ENCODE peak calls at places on chromosomes 7 and 10, in four cellular contexts. U, B, R and A are unnamed samples.

GRCh38 chr10:22135591-22135990 is 82.2 kb downstream of the EBLN1 start:
- DNase-seq in U (no peak), B (no peak), R (no peak), A (no peak)

GRCh38 chr7:130216750-130217149 is 9.1 kb downstream of the SSMEM1 start:
- DNase-seq in U (no peak), B (no peak), R (no peak), A (no peak)

GRCh38 chr10:86357676-86358075 is 8.9 kb downstream of the GRID1 start:
- DNase-seq in U (no peak), B (no peak), R (no peak), A (no peak)

GRCh38 chr10:124087672-124088634 is 5.4 kb downstream of the CHST15 start:
- DNase-seq in U (peak), B (no peak), R (no peak), A (no peak)

GRCh38 chr7:30780909-30781308 is 9.7 kb downstream of the MINDY4 start:
- DNase-seq in U (peak), B (no peak), R (no peak), A (no peak)

GRCh38 chr7:36658603-36659516 is 65.4 kb downstream of the AOAH start:
- DNase-seq in U (no peak), B (no peak), R (no peak), A (peak)

GRCh38 chr10:35545878-35546631 is 59.1 kb upstream of the GJD4 start:
- DNase-seq in U (no peak), B (no peak), R (no peak), A (no peak)

GRCh38 chr10:35027567-35027966 is 62.6 kb downstream of the CUL2 start:
- DNase-seq in U (peak), B (no peak), R (no peak), A (peak)

GRCh38 chr10:60465801-60466200 is 76.1 kb upstream of the ANK3 start:
- DNase-seq in U (no peak), B (no peak), R (no peak), A (no peak)

GRCh38 chr10:12279281-12279680 is 70.1 kb upstream of the CAMK1D start:
- DNase-seq in U (no peak), B (no peak), R (no peak), A (no peak)

GRCh38 chr7:44787041-44787440 is 9.4 kb upstream of the PPIA start:
- DNase-seq in U (no peak), B (no peak), R (no peak), A (no peak)

GRCh38 chr10:72087969-72088878 is at the start of gene SPOCK2:
- DNase-seq in U (peak), B (no peak), R (peak), A (no peak)

GRCh38 chr7:20330797-20331230 is at the start of gene ITGB8:
- DNase-seq in U (peak), B (no peak), R (peak), A (no peak)

GRCh38 chr7:36232971-36233550 is 80.0 kb downstream of the EEPD1 start:
- DNase-seq in U (no peak), B (no peak), R (no peak), A (peak)

GRCh38 chr10:44923611-44924010 is 12.5 kb downstream of the TMEM72 start:
- DNase-seq in U (no peak), B (no peak), R (no peak), A (no peak)

GRCh38 chr10:6232846-6233724 is 30.4 kb downstream of the PFKFB3 start:
- DNase-seq in U (peak), B (no peak), R (no peak), A (no peak)

GRCh38 chr7:1081931-1082401 is 5.9 kb upstream of the GPER1 start:
- DNase-seq in U (peak), B (no peak), R (no peak), A (no peak)

GRCh38 chr10:105063796-105064195 is 422.7 kb downstream of the SORCS3 start:
- DNase-seq in U (peak), B (no peak), R (peak), A (peak)

GRCh38 chr7:126716321-126716720 is 536.4 kb downstream of the GRM8 start:
- DNase-seq in U (no peak), B (no peak), R (no peak), A (no peak)

GRCh38 chr10:66799474-66799873 is 126.4 kb upstream of the LRRTM3 start:
- DNase-seq in U (no peak), B (no peak), R (no peak), A (no peak)

GRCh38 chr10:32731527-32731926 is 226.5 kb downstream of the ITGB1 start:
- DNase-seq in U (no peak), B (no peak), R (no peak), A (no peak)

GRCh38 chr10:14532473-14533251 is 201.9 kb upstream of the FRMD4A start:
- DNase-seq in U (no peak), B (no peak), R (no peak), A (peak)

GRCh38 chr7:20440472-20441105 is 109.9 kb downstream of the ITGB8 start:
- DNase-seq in U (no peak), B (no peak), R (peak), A (peak)

GRCh38 chr7:146654048-146654447 is 537.4 kb downstream of the CNTNAP2 start:
- DNase-seq in U (no peak), B (no peak), R (no peak), A (no peak)

GRCh38 chr10:73910401-73910763 is 550 bp upstream of the PLAU start:
- DNase-seq in U (peak), B (no peak), R (no peak), A (peak)

GRCh38 chr10:125190961-125191360 is 30.6 kb upstream of the CTBP2 start:
- DNase-seq in U (no peak), B (no peak), R (no peak), A (no peak)

GRCh38 chr10:125193306-125193877 is 33.0 kb upstream of the CTBP2 start:
- DNase-seq in U (no peak), B (no peak), R (no peak), A (no peak)

GRCh38 chr10:125192620-125193019 is 32.3 kb upstream of the CTBP2 start:
- DNase-seq in U (no peak), B (no peak), R (no peak), A (no peak)

GRCh38 chr10:125192005-125192404 is 31.6 kb upstream of the CTBP2 start:
- DNase-seq in U (no peak), B (no peak), R (no peak), A (no peak)

GRCh38 chr10:125194814-125195213 is 34.5 kb upstream of the CTBP2 start:
- DNase-seq in U (no peak), B (no peak), R (no peak), A (no peak)
- TF ChIP-seq TCF12 in U (no peak), B (no peak), R (no peak), A (no peak)

DNA sequence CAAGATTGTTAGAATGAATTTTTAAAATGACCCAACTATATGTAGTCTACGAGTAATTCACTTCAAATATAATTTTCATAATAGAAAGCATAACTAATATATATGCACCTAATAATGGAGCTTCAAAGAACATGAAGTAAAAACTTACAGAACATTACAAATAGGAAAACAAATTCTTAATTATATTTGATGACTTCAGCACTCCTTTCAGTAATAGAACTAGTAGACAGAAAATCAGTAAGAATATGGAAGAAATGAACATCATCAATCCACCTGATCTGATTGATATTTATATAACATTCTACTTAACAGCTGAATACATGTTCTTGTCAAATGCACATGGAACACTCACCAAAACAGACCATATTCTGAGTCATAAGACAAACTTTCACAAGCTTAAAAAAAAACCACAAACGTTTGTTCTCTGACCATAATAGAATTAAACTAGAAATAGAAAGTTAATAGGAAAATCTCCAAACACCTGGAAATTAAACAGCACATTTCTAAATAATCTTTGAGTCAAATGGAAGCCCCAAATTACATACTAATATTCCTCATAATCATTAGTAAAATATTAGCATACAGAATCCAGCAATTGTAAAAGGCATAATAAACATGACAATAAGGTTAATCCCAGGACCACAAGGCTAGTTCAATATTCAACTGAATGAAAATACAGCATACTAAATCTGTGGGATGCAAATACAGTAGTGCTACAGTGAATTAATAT is 48.0 kb downstream of the BRAF start:
- DNase-seq in U (no peak), B (peak), R (no peak), A (no peak)
- TF ChIP-seq TCF12 in U (peak), B (no peak), R (no peak), A (no peak)

DNA sequence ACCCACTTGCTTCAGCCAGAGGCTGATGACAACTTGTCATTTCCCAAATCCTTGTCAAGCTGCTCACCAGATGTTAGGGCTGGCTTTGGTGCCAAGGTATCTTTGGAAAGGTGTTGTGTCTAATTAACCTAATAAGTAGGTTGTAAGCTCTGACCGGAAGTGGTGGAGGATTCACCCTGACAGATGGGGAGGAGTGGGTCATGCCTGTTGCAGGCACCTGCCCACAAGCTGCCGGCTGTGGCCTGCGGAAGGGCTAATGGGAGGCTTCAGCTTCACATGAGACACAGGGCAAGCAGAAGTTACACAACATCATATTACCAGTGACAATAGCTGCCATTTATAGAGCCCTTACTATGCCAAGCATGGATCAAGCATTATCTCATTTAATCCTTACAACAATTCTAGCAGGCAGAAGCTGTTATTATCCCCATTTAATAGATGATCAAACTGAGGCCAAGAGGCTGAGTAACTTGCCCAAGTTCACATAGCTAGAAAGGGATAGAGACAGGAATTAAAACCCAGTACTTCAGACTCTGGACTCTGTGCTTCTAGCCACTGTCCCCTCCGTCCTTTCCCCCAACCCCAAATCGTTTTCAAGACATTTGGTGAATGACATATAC is 63.1 kb upstream of the DUSP5 start:
- DNase-seq in U (no peak), B (no peak), R (no peak), A (no peak)
- TF ChIP-seq TCF12 in U (no peak), B (no peak), R (no peak), A (no peak)

GRCh38 chr10:9163699-9164098 is 1109.2 kb downstream of the GATA3 start:
- DNase-seq in U (no peak), B (no peak), R (no peak), A (no peak)

GRCh38 chr10:9172276-9172675 is 1117.8 kb downstream of the GATA3 start:
- DNase-seq in U (no peak), B (no peak), R (no peak), A (no peak)

GRCh38 chr10:9166770-9167169 is 1112.3 kb downstream of the GATA3 start:
- DNase-seq in U (no peak), B (no peak), R (no peak), A (no peak)
- TF ChIP-seq TCF12 in U (no peak), B (no peak), R (no peak), A (no peak)

GRCh38 chr10:69428138-69428537 is 11.4 kb upstream of the TACR2 start:
- DNase-seq in U (no peak), B (no peak), R (no peak), A (no peak)
- TF ChIP-seq TCF12 in U (no peak), B (no peak), R (no peak), A (no peak)

GRCh38 chr10:43203491-43204393 is 63.1 kb downstream of the RASGEF1A start:
- DNase-seq in U (peak), B (no peak), R (peak), A (no peak)
- TF ChIP-seq TCF12 in U (no peak), B (no peak), R (no peak), A (no peak)

GRCh38 chr7:12770227-12770975 is 83.0 kb downstream of the ARL4A start:
- DNase-seq in U (no peak), B (no peak), R (no peak), A (peak)
- TF ChIP-seq TCF12 in U (peak), B (no peak), R (no peak), A (no peak)

DNA sequence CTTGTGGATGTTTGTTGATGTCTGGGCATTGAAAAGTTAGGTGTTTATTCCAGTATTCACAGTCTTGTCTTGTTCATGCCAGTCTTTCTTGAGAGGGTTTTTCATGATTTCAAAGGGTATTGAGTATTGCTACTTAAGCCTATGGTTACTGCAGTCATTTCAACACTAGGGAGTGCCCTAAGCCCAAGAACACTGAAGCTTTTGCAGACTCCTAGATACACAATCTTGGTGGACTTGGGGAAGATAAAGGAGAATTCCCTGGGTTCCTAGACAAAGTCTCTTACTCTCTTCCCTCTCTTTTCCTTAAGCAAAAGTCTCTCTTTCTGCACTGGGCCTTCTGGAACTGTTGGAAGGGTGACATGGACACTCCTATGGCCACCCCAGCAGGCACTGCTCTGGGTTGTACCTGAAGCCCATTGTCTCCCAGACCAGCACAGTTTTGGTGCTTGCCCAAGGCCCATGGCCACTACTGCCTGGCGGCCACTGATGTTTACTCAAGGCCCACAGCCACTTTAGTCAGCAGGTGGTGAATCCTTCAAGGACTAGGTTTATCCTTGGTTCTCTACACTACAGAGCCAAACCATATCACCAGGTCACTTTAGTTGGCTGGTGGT is 24.9 kb downstream of the SAMD9 start:
- DNase-seq in U (no peak), B (no peak), R (no peak), A (peak)
- TF ChIP-seq TCF12 in U (no peak), B (no peak), R (no peak), A (no peak)

GRCh38 chr7:139471740-139472353 is 11.6 kb downstream of the KLRG2 start:
- DNase-seq in U (no peak), B (no peak), R (no peak), A (peak)
- TF ChIP-seq TCF12 in U (no peak), B (no peak), R (no peak), A (no peak)

DNA sequence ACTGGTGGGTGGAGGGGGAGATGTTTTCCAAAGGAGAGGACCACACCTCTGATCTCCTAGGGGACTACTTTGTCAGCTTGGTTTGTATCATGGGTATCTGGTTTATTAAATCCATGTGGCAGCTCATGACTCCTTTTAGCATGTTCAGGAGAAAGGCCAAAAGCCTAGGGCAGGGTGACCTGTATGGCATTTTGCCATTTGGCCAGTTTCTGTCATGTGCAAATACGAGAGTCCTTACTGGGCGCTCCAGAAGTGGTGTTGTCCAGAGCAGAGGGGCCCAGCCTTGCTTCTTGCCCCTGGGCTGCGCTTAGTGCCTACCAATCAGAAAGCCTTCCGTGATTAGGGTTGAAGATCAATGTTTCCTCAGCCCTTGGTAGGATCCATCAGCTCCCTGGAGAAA is 31.0 kb downstream of the ADRA2A start:
- DNase-seq in U (no peak), B (no peak), R (no peak), A (no peak)
- TF ChIP-seq TCF12 in U (no peak), B (no peak), R (no peak), A (no peak)